ENCODE peak calls at places on chromosomes 12 and 14, in four cellular contexts. W is kidney glomerular epithelial cell, V is T-cell, T is stomach. E is an unnamed sample.

GRCh38 chr12:49233842-49234526 is 30.9 kb upstream of the TUBA1C start:
- DNase-seq in T (peak; percentile 45), W (no peak), V (peak; percentile 27), E (no peak)

GRCh38 chr14:31337331-31337730 is 83.0 kb downstream of the HEATR5A start:
- DNase-seq in T (no peak), W (no peak), V (no peak), E (no peak)

GRCh38 chr12:2958432-2959193 is 584 bp upstream of the TEAD4 start:
- DNase-seq in V (no peak), T (peak; percentile 54), W (peak; percentile 49), E (peak; percentile 89)

GRCh38 chr14:105010891-105011291 is 10.0 kb downstream of the CDCA4 start:
- DNase-seq in W (no peak), T (no peak), V (no peak), E (no peak)

GRCh38 chr14:36068777-36069534 is 107.6 kb downstream of the PTCSC3 start:
- DNase-seq in W (peak; percentile 19), V (no peak), T (no peak), E (peak; percentile 71)

GRCh38 chr12:99810718-99811593 is 163.4 kb downstream of the GARIN6 start:
- DNase-seq in W (peak; percentile 27), V (no peak), T (no peak), E (peak; percentile 28)

GRCh38 chr12:42094277-42094676 is 50.4 kb downstream of the GXYLT1 start:
- DNase-seq in W (no peak), V (no peak), T (no peak), E (peak; percentile 29)

GRCh38 chr14:20855652-20856291 is 35.4 kb upstream of the RNASE3 start:
- DNase-seq in W (peak; percentile 80), T (peak; percentile 61), V (peak; percentile 26), E (peak; percentile 81)

GRCh38 chr14:74913986-74914573 is 9.0 kb downstream of the RPS6KL1 start:
- DNase-seq in V (no peak), T (peak; percentile 65), W (peak; percentile 38), E (peak; percentile 50)

GRCh38 chr14:20667957-20668356 is 16.4 kb upstream of the RNASE4 start:
- DNase-seq in V (no peak), T (no peak), W (no peak), E (no peak)

GRCh38 chr12:107296681-107297086 is 203.3 kb upstream of the CRY1 start:
- DNase-seq in V (no peak), T (no peak), W (no peak), E (peak; percentile 51)

GRCh38 chr14:68741839-68742470 is 50.9 kb downstream of the ZFP36L1 start:
- DNase-seq in V (no peak), W (no peak), T (no peak), E (no peak)

GRCh38 chr12:111993290-111994150 is 19.4 kb downstream of the TMEM116 start:
- DNase-seq in V (peak; percentile 28), W (no peak), T (no peak), E (no peak)

E was measured in kidney tubule cell.